ENCODE peak calls at places on chromosome 5, in eight cellular contexts. I is MCF 10A; K is NCI-H226; L is effector memory CD8-positive, alpha-beta T cell; S is AG09319; N is COLO829; V is ELR; W is COR-L47. M is an unnamed sample.

GRCh38 chr5:181052526-181052927 is 12.5 kb downstream of the BTNL9 start:
- DNase-seq in I (no peak), K (no peak), L (no peak), S (no peak), N (no peak), V (no peak), W (no peak), M (no peak)

GRCh38 chr5:78286288-78286687 is 8.2 kb downstream of the AP3B1 start:
- DNase-seq in I (no peak), K (no peak), L (no peak), S (no peak), N (no peak), V (no peak), W (no peak), M (no peak)

GRCh38 chr5:135242021-135242480 is 157.0 kb downstream of the MACROH2A1 start:
- DNase-seq in I (peak), K (peak), L (no peak), S (no peak), N (peak), V (peak), W (no peak), M (peak)

GRCh38 chr5:7927466-7928375 is 58.8 kb downstream of the MTRR start:
- DNase-seq in I (peak), K (peak), L (no peak), S (no peak), N (peak), V (peak), W (peak), M (peak)

GRCh38 chr5:28831042-28831441 is 1792.7 kb upstream of the CDH9 start:
- DNase-seq in I (no peak), K (no peak), L (no peak), S (no peak), N (no peak), V (no peak), W (no peak), M (no peak)

GRCh38 chr5:174426851-174427250 is 297.5 kb upstream of the MSX2 start:
- DNase-seq in I (no peak), K (no peak), L (no peak), S (no peak), N (no peak), V (no peak), W (no peak), M (no peak)

GRCh38 chr5:150057052-150057451 is 29.3 kb downstream of the CSF1R start:
- DNase-seq in I (peak), K (no peak), L (no peak), S (no peak), N (no peak), V (no peak), W (no peak), M (no peak)

GRCh38 chr5:34611829-34612415 is 44.2 kb upstream of the RAI14 start:
- DNase-seq in I (no peak), K (no peak), L (no peak), S (no peak), N (no peak), V (no peak), W (no peak), M (no peak)

GRCh38 chr5:109411627-109412026 is 1.9 kb upstream of the PJA2 start:
- DNase-seq in I (peak), K (peak), L (no peak), S (peak), N (peak), V (peak), W (no peak), M (peak)

GRCh38 chr5:107467137-107467932 is 203.4 kb downstream of the EFNA5 start:
- DNase-seq in I (no peak), K (no peak), L (no peak), S (no peak), N (no peak), V (no peak), W (no peak), M (no peak)

GRCh38 chr5:57368010-57368409 is 114.6 kb downstream of the ACTBL2 start:
- DNase-seq in I (no peak), K (no peak), L (no peak), S (no peak), N (no peak), V (peak), W (no peak), M (peak)

GRCh38 chr5:115815006-115815692 is 1.3 kb downstream of the CDO1 start:
- DNase-seq in I (no peak), K (no peak), L (no peak), S (no peak), N (no peak), V (peak), W (no peak), M (no peak)

GRCh38 chr5:116394186-116394867 is 180.3 kb downstream of the SEMA6A start:
- DNase-seq in I (peak), K (no peak), L (no peak), S (no peak), N (no peak), V (no peak), W (no peak), M (no peak)

GRCh38 chr5:139138790-139139189 is 59.4 kb downstream of the SIL1 start:
- DNase-seq in I (peak), K (peak), L (no peak), S (no peak), N (peak), V (peak), W (no peak), M (no peak)

GRCh38 chr5:149485655-149486615 is 65.3 kb downstream of the CSNK1A1 start:
- DNase-seq in I (peak), K (peak), L (no peak), S (peak), N (peak), V (peak), W (peak), M (peak)

GRCh38 chr5:8807636-8808035 is 738.2 kb downstream of the SEMA5A start:
- DNase-seq in I (no peak), K (peak), L (no peak), S (no peak), N (no peak), V (peak), W (no peak), M (peak)

GRCh38 chr5:11040345-11040744 is 279.3 kb upstream of the DAP start:
- DNase-seq in I (no peak), K (no peak), L (no peak), S (no peak), N (no peak), V (no peak), W (no peak), M (no peak)

GRCh38 chr5:40594811-40595210 is 84.9 kb upstream of the PTGER4 start:
- DNase-seq in I (peak), K (peak), L (no peak), S (no peak), N (no peak), V (no peak), W (no peak), M (no peak)

GRCh38 chr5:124596595-124597388 is 149.6 kb downstream of the ZNF608 start:
- DNase-seq in I (peak), K (peak), L (no peak), S (peak), N (no peak), V (peak), W (no peak), M (no peak)

GRCh38 chr5:33631786-33632185 is 191.0 kb downstream of the TARS1 start:
- DNase-seq in I (no peak), K (no peak), L (no peak), S (no peak), N (no peak), V (peak), W (no peak), M (no peak)

GRCh38 chr5:135977375-135977928 is 22.7 kb upstream of the LECT2 start:
- DNase-seq in I (no peak), K (no peak), L (peak), S (no peak), N (no peak), V (no peak), W (no peak), M (no peak)